ENCODE peak calls at places on chromosomes 2 and 18, in four cellular contexts. Q, L, W and F are unnamed samples.
A peak's percentile ranks its signal among the peaks of the same experiment; 100 is the strongest.

GRCh38 chr2:46937457-46937856 is 21.9 kb upstream of the MCFD2 start:
- DNase-seq in L (no peak), Q (no peak), W (no peak), F (no peak)

GRCh38 chr2:199692489-199692888 is 158.5 kb downstream of the FTCDNL1 start:
- DNase-seq in L (no peak), Q (no peak), W (peak; percentile 30), F (no peak)

GRCh38 chr18:75472391-75472790 is 44.9 kb upstream of the SMIM21 start:
- DNase-seq in W (no peak), Q (no peak), L (no peak), F (no peak)

GRCh38 chr2:241812730-241813079 is 3.7 kb downstream of the NEU4 start:
- DNase-seq in Q (no peak), W (no peak), L (no peak), F (no peak)

GRCh38 chr18:70931942-70932814 is 643.3 kb downstream of the SOCS6 start:
- DNase-seq in W (peak; percentile 3), Q (no peak), L (no peak), F (no peak)

GRCh38 chr2:206955253-206955652 is 15.9 kb downstream of the CPO start:
- DNase-seq in Q (no peak), W (no peak), L (no peak), F (no peak)

GRCh38 chr2:197107291-197108269 is 181.1 kb upstream of the PGAP1 start:
- DNase-seq in Q (no peak), L (no peak), W (no peak), F (no peak)

GRCh38 chr18:78786776-78787175 is 192.8 kb upstream of the SALL3 start:
- DNase-seq in W (no peak), L (no peak), Q (no peak), F (no peak)

GRCh38 chr2:141806090-141806489 is 324.7 kb downstream of the LRP1B start:
- DNase-seq in L (no peak), Q (no peak), W (no peak), F (no peak)

GRCh38 chr2:239979243-239980023 is 45.7 kb downstream of the NDUFA10 start:
- DNase-seq in W (no peak), Q (no peak), L (no peak), F (no peak)

GRCh38 chr2:164735309-164735919 is 106.2 kb downstream of the COBLL1 start:
- DNase-seq in W (no peak), L (no peak), Q (no peak), F (no peak)

GRCh38 chr2:15747172-15747550 is 155.5 kb downstream of the DDX1 start:
- DNase-seq in Q (no peak), L (no peak), W (no peak), F (no peak)

GRCh38 chr2:110979834-110980612 is 140.7 kb upstream of the BCL2L11 start:
- DNase-seq in W (no peak), Q (no peak), L (no peak), F (no peak)

GRCh38 chr18:48142994-48143393 is 212.5 kb upstream of the SMAD2 start:
- DNase-seq in W (no peak), L (no peak), Q (no peak), F (no peak)

GRCh38 chr2:173874003-173874898 is 90.9 kb downstream of the SP3 start:
- DNase-seq in W (no peak), L (no peak), Q (no peak), F (no peak)
- TF ChIP-seq TARDBP in W (no peak), L (no peak), Q (no peak), F (no peak)

GRCh38 chr2:643334-643733 is 33.9 kb downstream of the TMEM18 start:
- DNase-seq in L (no peak), W (no peak), Q (no peak), F (no peak)
- TF ChIP-seq TARDBP in L (no peak), W (no peak), Q (no peak), F (no peak)

GRCh38 chr2:8639122-8639635 is 42.7 kb upstream of the ID2 start:
- DNase-seq in Q (no peak), W (no peak), L (no peak), F (no peak)
- TF ChIP-seq TARDBP in Q (no peak), W (no peak), L (no peak), F (no peak)

GRCh38 chr18:64409511-64409910 is 260.6 kb upstream of the LINC00305 start:
- DNase-seq in L (no peak), W (no peak), Q (no peak), F (peak; percentile 3)
- TF ChIP-seq TARDBP in L (no peak), W (no peak), Q (no peak), F (no peak)

DNA sequence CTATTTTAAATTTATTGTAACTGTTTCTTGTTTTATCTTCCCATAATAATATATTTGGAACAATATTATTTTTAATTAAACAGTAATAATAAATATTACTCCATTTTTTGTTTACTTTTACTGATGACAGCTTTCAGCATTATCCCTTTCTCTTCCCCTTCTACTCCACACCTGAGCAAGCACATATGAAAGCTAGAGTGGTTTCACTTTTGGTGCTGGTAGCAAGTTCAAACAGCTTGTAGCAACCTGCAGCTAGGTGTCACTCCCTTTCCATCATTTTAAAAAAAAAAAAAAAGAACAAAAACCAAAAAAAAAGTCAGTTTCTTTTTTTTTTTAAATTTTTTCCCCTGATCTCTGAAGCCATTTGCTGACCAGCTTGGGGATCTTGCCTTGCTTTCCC is 801.8 kb downstream of the CCDC85A start:
- DNase-seq in W (no peak), Q (no peak), L (no peak), F (no peak)
- TF ChIP-seq TARDBP in W (no peak), Q (no peak), L (no peak), F (no peak)

GRCh38 chr2:231388725-231389346 is 6.7 kb upstream of the B3GNT7 start:
- DNase-seq in Q (no peak), W (no peak), L (no peak), F (no peak)

GRCh38 chr2:231384970-231385369 is 10.5 kb upstream of the B3GNT7 start:
- DNase-seq in W (no peak), Q (no peak), L (no peak), F (no peak)

GRCh38 chr2:231385429-231385828 is 10.1 kb upstream of the B3GNT7 start:
- DNase-seq in Q (no peak), L (no peak), W (no peak), F (no peak)

GRCh38 chr2:231387904-231388724 is 7.4 kb upstream of the B3GNT7 start:
- DNase-seq in W (peak; percentile 73), Q (no peak), L (no peak), F (no peak)

GRCh38 chr2:231386446-231386845 is 9.1 kb upstream of the B3GNT7 start:
- DNase-seq in L (no peak), Q (no peak), W (no peak), F (no peak)
- TF ChIP-seq TARDBP in L (no peak), Q (no peak), W (no peak), F (no peak)

DNA sequence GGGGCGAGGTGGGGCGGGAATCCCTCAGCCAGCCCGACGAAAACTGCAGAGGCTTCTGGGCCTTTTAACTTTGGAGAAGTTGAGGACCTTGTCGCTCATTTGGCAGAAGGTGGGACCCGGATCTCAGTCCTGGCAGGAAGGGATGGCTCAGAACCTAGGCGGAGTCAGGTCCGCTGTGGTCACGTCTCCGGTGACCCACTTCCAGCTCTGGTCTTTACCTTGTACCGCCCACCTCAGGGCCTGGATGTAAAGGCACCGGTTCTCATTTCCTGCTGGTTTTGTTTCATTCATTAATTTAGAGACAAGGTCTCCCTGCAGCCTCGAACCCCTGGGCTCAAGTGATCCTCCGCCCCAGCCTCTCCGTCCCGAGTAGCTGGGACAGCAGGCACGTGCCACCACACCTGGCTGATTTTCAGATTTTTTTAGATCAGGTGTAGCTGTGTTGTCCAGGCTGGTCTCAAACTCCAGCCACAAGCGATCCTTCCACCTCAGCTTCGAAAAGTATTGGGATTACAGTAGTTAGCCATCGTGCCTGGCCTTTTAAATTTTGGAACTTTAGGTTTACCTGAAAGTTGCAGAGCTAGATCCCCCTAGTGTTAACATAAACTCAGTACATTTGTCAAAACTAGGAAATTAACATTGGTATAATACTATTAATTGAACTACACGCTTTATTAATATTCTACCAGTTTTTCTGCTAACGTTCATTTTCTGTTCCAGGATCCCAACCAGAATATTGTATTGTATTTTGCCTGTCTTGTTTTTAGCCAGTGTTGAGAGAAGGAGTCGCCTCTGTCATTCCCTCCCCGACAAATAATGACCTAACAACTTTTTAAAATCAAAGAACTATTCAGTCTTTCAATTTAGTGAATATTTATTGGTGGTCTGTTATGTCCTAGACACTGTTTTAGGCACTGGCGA is 867 bp downstream of the POLI start:
- DNase-seq in W (peak; percentile 35), L (peak; percentile 52), Q (no peak), F (peak; percentile 21)
- TF ChIP-seq TARDBP in W (no peak), L (no peak), Q (no peak), F (no peak)

DNA sequence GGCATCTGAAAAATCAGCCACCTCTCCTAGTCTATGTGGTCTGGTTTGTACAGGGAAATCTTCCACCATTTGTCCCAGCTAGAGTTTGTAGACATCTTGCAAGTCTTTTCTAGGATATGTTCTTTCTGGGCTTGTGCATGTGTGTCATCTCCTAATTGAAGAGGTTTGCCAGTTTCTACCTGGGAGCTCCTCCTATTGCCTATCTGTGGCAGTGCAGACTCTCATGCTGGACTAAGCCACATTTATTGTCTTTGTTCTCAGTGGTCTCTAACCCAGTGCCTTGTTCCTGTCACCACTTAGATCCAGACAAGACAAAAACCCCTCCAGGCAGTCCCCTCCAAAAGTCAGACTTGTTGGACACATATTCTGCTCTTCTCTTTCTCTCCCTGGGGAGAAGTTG is 72.0 kb upstream of the MRPS9 start:
- DNase-seq in W (no peak), L (no peak), Q (no peak), F (no peak)
- TF ChIP-seq TARDBP in W (no peak), L (no peak), Q (no peak), F (no peak)

GRCh38 chr2:177029501-177029900 is 183.1 kb upstream of the HNRNPA3 start:
- DNase-seq in W (no peak), L (no peak), Q (no peak), F (no peak)
- TF ChIP-seq TARDBP in W (no peak), L (no peak), Q (no peak), F (no peak)